ENCODE peak calls at places on chromosomes 4 and X, in seven cellular contexts. One of them, this sample, is unnamed.

GRCh38 chrX:140765043-140765784 is 55.7 kb downstream of the LINC00632 start:
- DNase-seq in kidney: no peak
- DNase-seq in A549: no peak
- DNase-seq in astrocyte of the spinal cord: peak; percentile 38
- DNase-seq in fibroblast of lung: peak; percentile 73
- DNase-seq in ascending aorta: no peak
- DNase-seq in OCI-LY7: no peak
- DNase-seq in this sample: peak; percentile 8

GRCh38 chr4:48138511-48138910 is 4.5 kb upstream of the TXK start:
- DNase-seq in kidney: no peak
- DNase-seq in A549: no peak
- DNase-seq in astrocyte of the spinal cord: no peak
- DNase-seq in fibroblast of lung: no peak
- DNase-seq in ascending aorta: no peak
- DNase-seq in OCI-LY7: no peak
- DNase-seq in this sample: no peak

GRCh38 chr4:139962130-139962684 is 191.8 kb downstream of the MAML3 start:
- DNase-seq in kidney: no peak
- DNase-seq in A549: no peak
- DNase-seq in astrocyte of the spinal cord: no peak
- DNase-seq in fibroblast of lung: no peak
- DNase-seq in ascending aorta: no peak
- DNase-seq in OCI-LY7: no peak
- DNase-seq in this sample: no peak

GRCh38 chr4:169270156-169270809 is 473 bp downstream of the SH3RF1 start:
- DNase-seq in kidney: peak; percentile 90
- DNase-seq in A549: peak; percentile 28
- DNase-seq in astrocyte of the spinal cord: peak; percentile 55
- DNase-seq in fibroblast of lung: peak; percentile 43
- DNase-seq in ascending aorta: peak; percentile 82
- DNase-seq in OCI-LY7: no peak
- DNase-seq in this sample: peak; percentile 65

GRCh38 chr4:101792056-101792575 is 1.6 kb downstream of the BANK1 start:
- DNase-seq in kidney: no peak
- DNase-seq in A549: no peak
- DNase-seq in astrocyte of the spinal cord: no peak
- DNase-seq in fibroblast of lung: peak; percentile 21
- DNase-seq in ascending aorta: no peak
- DNase-seq in OCI-LY7: no peak
- DNase-seq in this sample: no peak

GRCh38 chr4:123994917-123995316 is 598.3 kb downstream of the SPRY1 start:
- DNase-seq in kidney: no peak
- DNase-seq in A549: no peak
- DNase-seq in astrocyte of the spinal cord: no peak
- DNase-seq in fibroblast of lung: peak; percentile 9
- DNase-seq in ascending aorta: no peak
- DNase-seq in OCI-LY7: no peak
- DNase-seq in this sample: no peak

GRCh38 chr4:20698382-20698781 is 1.9 kb upstream of the PACRGL start:
- DNase-seq in kidney: no peak
- DNase-seq in A549: no peak
- DNase-seq in astrocyte of the spinal cord: no peak
- DNase-seq in fibroblast of lung: no peak
- DNase-seq in ascending aorta: no peak
- DNase-seq in OCI-LY7: no peak
- DNase-seq in this sample: no peak

GRCh38 chr4:128570380-128570779 is 239.1 kb upstream of the JADE1 start:
- DNase-seq in kidney: no peak
- DNase-seq in A549: no peak
- DNase-seq in astrocyte of the spinal cord: no peak
- DNase-seq in fibroblast of lung: no peak
- DNase-seq in ascending aorta: peak; percentile 80
- DNase-seq in OCI-LY7: no peak
- DNase-seq in this sample: no peak

GRCh38 chr4:123599061-123599919 is 202.7 kb downstream of the SPRY1 start:
- DNase-seq in kidney: no peak
- DNase-seq in A549: no peak
- DNase-seq in astrocyte of the spinal cord: no peak
- DNase-seq in fibroblast of lung: peak; percentile 41
- DNase-seq in ascending aorta: no peak
- DNase-seq in OCI-LY7: no peak
- DNase-seq in this sample: no peak

GRCh38 chr4:125432078-125432477 is 117.3 kb downstream of the FAT4 start:
- DNase-seq in kidney: no peak
- DNase-seq in A549: no peak
- DNase-seq in astrocyte of the spinal cord: peak; percentile 12
- DNase-seq in fibroblast of lung: peak; percentile 49
- DNase-seq in ascending aorta: no peak
- DNase-seq in OCI-LY7: no peak
- DNase-seq in this sample: no peak
- TF ChIP-seq CTCF in kidney: no peak
- TF ChIP-seq CTCF in A549: no peak
- TF ChIP-seq CTCF in astrocyte of the spinal cord: peak; percentile 25
- TF ChIP-seq CTCF in fibroblast of lung: peak; percentile 9
- TF ChIP-seq CTCF in ascending aorta: no peak
- TF ChIP-seq CTCF in OCI-LY7: no peak
- TF ChIP-seq CTCF in this sample: no peak

GRCh38 chrX:103440621-103441020 is 64.3 kb downstream of the BEX3 start:
- DNase-seq in kidney: no peak
- DNase-seq in A549: no peak
- DNase-seq in astrocyte of the spinal cord: no peak
- DNase-seq in fibroblast of lung: peak; percentile 74
- DNase-seq in ascending aorta: no peak
- DNase-seq in OCI-LY7: no peak
- DNase-seq in this sample: no peak
- TF ChIP-seq CTCF in kidney: no peak
- TF ChIP-seq CTCF in A549: no peak
- TF ChIP-seq CTCF in astrocyte of the spinal cord: no peak
- TF ChIP-seq CTCF in fibroblast of lung: no peak
- TF ChIP-seq CTCF in ascending aorta: no peak
- TF ChIP-seq CTCF in OCI-LY7: no peak
- TF ChIP-seq CTCF in this sample: no peak

GRCh38 chr4:177108708-177109107 is 201.0 kb upstream of the NEIL3 start:
- DNase-seq in kidney: no peak
- DNase-seq in A549: no peak
- DNase-seq in astrocyte of the spinal cord: no peak
- DNase-seq in fibroblast of lung: peak; percentile 37
- DNase-seq in ascending aorta: no peak
- DNase-seq in OCI-LY7: no peak
- DNase-seq in this sample: no peak
- TF ChIP-seq CTCF in kidney: peak; percentile 10
- TF ChIP-seq CTCF in A549: no peak
- TF ChIP-seq CTCF in astrocyte of the spinal cord: peak; percentile 27
- TF ChIP-seq CTCF in fibroblast of lung: peak; percentile 66
- TF ChIP-seq CTCF in ascending aorta: no peak
- TF ChIP-seq CTCF in OCI-LY7: peak; percentile 26
- TF ChIP-seq CTCF in this sample: no peak

GRCh38 chrX:69959712-69960111 is 90.0 kb downstream of the AWAT2 start:
- DNase-seq in kidney: no peak
- DNase-seq in A549: no peak
- DNase-seq in astrocyte of the spinal cord: no peak
- DNase-seq in fibroblast of lung: no peak
- DNase-seq in ascending aorta: no peak
- DNase-seq in OCI-LY7: no peak
- DNase-seq in this sample: no peak
- TF ChIP-seq CTCF in kidney: no peak
- TF ChIP-seq CTCF in A549: no peak
- TF ChIP-seq CTCF in astrocyte of the spinal cord: no peak
- TF ChIP-seq CTCF in fibroblast of lung: no peak
- TF ChIP-seq CTCF in ascending aorta: no peak
- TF ChIP-seq CTCF in OCI-LY7: no peak
- TF ChIP-seq CTCF in this sample: no peak

GRCh38 chrX:135432453-135432852 is 10.7 kb downstream of the SMIM10L2A start:
- DNase-seq in kidney: peak; percentile 59
- DNase-seq in A549: no peak
- DNase-seq in astrocyte of the spinal cord: no peak
- DNase-seq in fibroblast of lung: no peak
- DNase-seq in ascending aorta: no peak
- DNase-seq in OCI-LY7: no peak
- DNase-seq in this sample: no peak
- TF ChIP-seq CTCF in kidney: no peak
- TF ChIP-seq CTCF in A549: no peak
- TF ChIP-seq CTCF in astrocyte of the spinal cord: no peak
- TF ChIP-seq CTCF in fibroblast of lung: no peak
- TF ChIP-seq CTCF in ascending aorta: no peak
- TF ChIP-seq CTCF in OCI-LY7: no peak
- TF ChIP-seq CTCF in this sample: no peak

DNA sequence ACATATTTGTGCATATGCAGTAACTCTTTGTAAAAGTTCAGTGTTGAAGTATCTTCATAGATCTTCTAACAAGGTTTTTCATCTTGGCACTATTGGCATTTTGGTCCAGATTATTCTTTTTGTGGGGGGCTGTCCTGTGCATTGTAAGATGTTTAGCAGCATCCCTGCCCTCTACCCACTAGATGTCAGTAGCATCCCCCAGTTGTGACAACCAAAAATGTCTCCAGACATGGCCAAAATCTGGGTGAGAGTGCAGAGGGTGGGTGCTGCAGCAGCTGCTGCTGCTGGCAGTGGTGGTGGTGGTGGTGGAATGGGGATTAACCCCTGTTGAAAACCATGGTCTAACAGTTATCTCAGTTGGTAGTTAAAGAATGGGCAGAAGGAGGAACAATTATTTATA is 370.0 kb downstream of the GPAT3 start:
- DNase-seq in kidney: no peak
- DNase-seq in A549: no peak
- DNase-seq in astrocyte of the spinal cord: no peak
- DNase-seq in fibroblast of lung: no peak
- DNase-seq in ascending aorta: no peak
- DNase-seq in OCI-LY7: peak; percentile 5
- DNase-seq in this sample: peak; percentile 24
- TF ChIP-seq CTCF in kidney: no peak
- TF ChIP-seq CTCF in A549: no peak
- TF ChIP-seq CTCF in astrocyte of the spinal cord: peak; percentile 25
- TF ChIP-seq CTCF in fibroblast of lung: no peak
- TF ChIP-seq CTCF in ascending aorta: no peak
- TF ChIP-seq CTCF in OCI-LY7: peak; percentile 72
- TF ChIP-seq CTCF in this sample: peak; percentile 51

GRCh38 chrX:10513974-10514373 is 106.4 kb downstream of the MID1 start:
- DNase-seq in kidney: no peak
- DNase-seq in A549: no peak
- DNase-seq in astrocyte of the spinal cord: no peak
- DNase-seq in fibroblast of lung: no peak
- DNase-seq in ascending aorta: no peak
- DNase-seq in OCI-LY7: no peak
- DNase-seq in this sample: no peak
- TF ChIP-seq CTCF in kidney: no peak
- TF ChIP-seq CTCF in A549: no peak
- TF ChIP-seq CTCF in astrocyte of the spinal cord: no peak
- TF ChIP-seq CTCF in fibroblast of lung: no peak
- TF ChIP-seq CTCF in ascending aorta: no peak
- TF ChIP-seq CTCF in OCI-LY7: no peak
- TF ChIP-seq CTCF in this sample: no peak

This sample was measured in glutamatergic neuron.